ENCODE peak calls at places on chromosomes 11 and 22, in six cellular contexts. One of them, this sample, is unnamed.

GRCh38 chr22:47187558-47187957 is 425.1 kb downstream of the TBC1D22A start:
- DNase-seq in neural progenitor cell: no peak
- DNase-seq in spleen: peak
- DNase-seq in kidney: no peak
- DNase-seq in testis: no peak
- DNase-seq in fibroblast of lung: no peak
- DNase-seq in this sample: no peak

GRCh38 chr11:79173615-79174014 is 267.2 kb downstream of the TENM4 start:
- DNase-seq in neural progenitor cell: no peak
- DNase-seq in spleen: no peak
- DNase-seq in kidney: no peak
- DNase-seq in testis: peak
- DNase-seq in fibroblast of lung: peak
- DNase-seq in this sample: no peak

GRCh38 chr11:75174781-75175370 is 24.0 kb downstream of the SLCO2B1 start:
- DNase-seq in neural progenitor cell: no peak
- DNase-seq in spleen: no peak
- DNase-seq in kidney: peak
- DNase-seq in testis: peak
- DNase-seq in fibroblast of lung: peak
- DNase-seq in this sample: no peak

GRCh38 chr11:68832476-68833176 is 9.1 kb downstream of the CPT1A start:
- DNase-seq in neural progenitor cell: no peak
- DNase-seq in spleen: no peak
- DNase-seq in kidney: no peak
- DNase-seq in testis: peak
- DNase-seq in fibroblast of lung: no peak
- DNase-seq in this sample: no peak

GRCh38 chr11:128735935-128736610 is 42.2 kb downstream of the FLI1 start:
- DNase-seq in neural progenitor cell: no peak
- DNase-seq in spleen: no peak
- DNase-seq in kidney: no peak
- DNase-seq in testis: no peak
- DNase-seq in fibroblast of lung: no peak
- DNase-seq in this sample: no peak

GRCh38 chr11:72576196-72576595 is 98.0 kb downstream of the PDE2A start:
- DNase-seq in neural progenitor cell: no peak
- DNase-seq in spleen: no peak
- DNase-seq in kidney: no peak
- DNase-seq in testis: no peak
- DNase-seq in fibroblast of lung: no peak
- DNase-seq in this sample: no peak

GRCh38 chr11:72507050-72507449 is 72.7 kb upstream of the CLPB start:
- DNase-seq in neural progenitor cell: no peak
- DNase-seq in spleen: no peak
- DNase-seq in kidney: no peak
- DNase-seq in testis: no peak
- DNase-seq in fibroblast of lung: no peak
- DNase-seq in this sample: no peak

GRCh38 chr11:64734786-64735761 is 8.9 kb downstream of the RASGRP2 start:
- DNase-seq in neural progenitor cell: peak
- DNase-seq in spleen: peak
- DNase-seq in kidney: peak
- DNase-seq in testis: no peak
- DNase-seq in fibroblast of lung: no peak
- DNase-seq in this sample: no peak

GRCh38 chr22:38461414-38462081 is 6.3 kb upstream of the KDELR3 start:
- DNase-seq in neural progenitor cell: peak
- DNase-seq in spleen: peak
- DNase-seq in kidney: peak
- DNase-seq in testis: peak
- DNase-seq in fibroblast of lung: peak
- DNase-seq in this sample: peak

GRCh38 chr22:46017166-46017565 is 40.2 kb upstream of the WNT7B start:
- DNase-seq in neural progenitor cell: no peak
- DNase-seq in spleen: no peak
- DNase-seq in kidney: no peak
- DNase-seq in testis: no peak
- DNase-seq in fibroblast of lung: peak
- DNase-seq in this sample: no peak

GRCh38 chr11:12179019-12179418 is 68.6 kb downstream of the MICAL2 start:
- DNase-seq in neural progenitor cell: no peak
- DNase-seq in spleen: no peak
- DNase-seq in kidney: no peak
- DNase-seq in testis: no peak
- DNase-seq in fibroblast of lung: no peak
- DNase-seq in this sample: peak

GRCh38 chr11:83694191-83694905 is 408.2 kb upstream of the CCDC90B start:
- DNase-seq in neural progenitor cell: no peak
- DNase-seq in spleen: no peak
- DNase-seq in kidney: no peak
- DNase-seq in testis: no peak
- DNase-seq in fibroblast of lung: no peak
- DNase-seq in this sample: no peak

GRCh38 chr11:102843474-102843873 is at the start of gene MMP3:
- DNase-seq in neural progenitor cell: no peak
- DNase-seq in spleen: no peak
- DNase-seq in kidney: no peak
- DNase-seq in testis: no peak
- DNase-seq in fibroblast of lung: peak
- DNase-seq in this sample: no peak

GRCh38 chr11:73217131-73217809 is 811 bp upstream of the P2RY2 start:
- DNase-seq in neural progenitor cell: peak
- DNase-seq in spleen: peak
- DNase-seq in kidney: no peak
- DNase-seq in testis: peak
- DNase-seq in fibroblast of lung: no peak
- DNase-seq in this sample: peak

GRCh38 chr11:77416357-77416756 is 57.5 kb downstream of the PAK1 start:
- DNase-seq in neural progenitor cell: no peak
- DNase-seq in spleen: no peak
- DNase-seq in kidney: no peak
- DNase-seq in testis: no peak
- DNase-seq in fibroblast of lung: no peak
- DNase-seq in this sample: no peak

GRCh38 chr22:31349960-31350359 is 3.8 kb upstream of the PATZ1 start:
- DNase-seq in neural progenitor cell: no peak
- DNase-seq in spleen: no peak
- DNase-seq in kidney: no peak
- DNase-seq in testis: no peak
- DNase-seq in fibroblast of lung: no peak
- DNase-seq in this sample: no peak

GRCh38 chr11:5476184-5476819 is 12.2 kb upstream of the OR52D1 start:
- DNase-seq in neural progenitor cell: peak
- DNase-seq in spleen: no peak
- DNase-seq in kidney: no peak
- DNase-seq in testis: peak
- DNase-seq in fibroblast of lung: peak
- DNase-seq in this sample: peak

GRCh38 chr22:47172771-47173534 is 410.5 kb downstream of the TBC1D22A start:
- DNase-seq in neural progenitor cell: no peak
- DNase-seq in spleen: peak
- DNase-seq in kidney: peak
- DNase-seq in testis: no peak
- DNase-seq in fibroblast of lung: no peak
- DNase-seq in this sample: peak

GRCh38 chr11:128472128-128473110 is 114.9 kb downstream of the ETS1 start:
- DNase-seq in neural progenitor cell: no peak
- DNase-seq in spleen: no peak
- DNase-seq in kidney: no peak
- DNase-seq in testis: no peak
- DNase-seq in fibroblast of lung: peak
- DNase-seq in this sample: no peak

GRCh38 chr11:126510621-126511370 is 155.3 kb downstream of the ST3GAL4 start:
- DNase-seq in neural progenitor cell: peak
- DNase-seq in spleen: peak
- DNase-seq in kidney: no peak
- DNase-seq in testis: no peak
- DNase-seq in fibroblast of lung: no peak
- DNase-seq in this sample: no peak

GRCh38 chr22:19805821-19806212 is 45.2 kb downstream of the TBX1 start:
- DNase-seq in neural progenitor cell: no peak
- DNase-seq in spleen: peak
- DNase-seq in kidney: peak
- DNase-seq in testis: no peak
- DNase-seq in fibroblast of lung: no peak
- DNase-seq in this sample: peak

GRCh38 chr11:32043737-32044515 is 46.9 kb upstream of the RCN1 start:
- DNase-seq in neural progenitor cell: no peak
- DNase-seq in spleen: no peak
- DNase-seq in kidney: no peak
- DNase-seq in testis: no peak
- DNase-seq in fibroblast of lung: peak
- DNase-seq in this sample: no peak

GRCh38 chr11:27839226-27839913 is 139.1 kb upstream of the BDNF start:
- DNase-seq in neural progenitor cell: no peak
- DNase-seq in spleen: no peak
- DNase-seq in kidney: no peak
- DNase-seq in testis: no peak
- DNase-seq in fibroblast of lung: peak
- DNase-seq in this sample: no peak

GRCh38 chr11:108025387-108026080 is 16.8 kb downstream of the CUL5 start:
- DNase-seq in neural progenitor cell: no peak
- DNase-seq in spleen: no peak
- DNase-seq in kidney: no peak
- DNase-seq in testis: no peak
- DNase-seq in fibroblast of lung: no peak
- DNase-seq in this sample: peak

GRCh38 chr22:24437820-24438328 is 10.5 kb downstream of the ADORA2A start:
- DNase-seq in neural progenitor cell: no peak
- DNase-seq in spleen: peak
- DNase-seq in kidney: peak
- DNase-seq in testis: no peak
- DNase-seq in fibroblast of lung: no peak
- DNase-seq in this sample: no peak
- TF ChIP-seq CTCF in neural progenitor cell: peak
- TF ChIP-seq CTCF in spleen: no peak
- TF ChIP-seq CTCF in kidney: no peak
- TF ChIP-seq CTCF in testis: no peak
- TF ChIP-seq CTCF in fibroblast of lung: no peak
- TF ChIP-seq CTCF in this sample: no peak

DNA sequence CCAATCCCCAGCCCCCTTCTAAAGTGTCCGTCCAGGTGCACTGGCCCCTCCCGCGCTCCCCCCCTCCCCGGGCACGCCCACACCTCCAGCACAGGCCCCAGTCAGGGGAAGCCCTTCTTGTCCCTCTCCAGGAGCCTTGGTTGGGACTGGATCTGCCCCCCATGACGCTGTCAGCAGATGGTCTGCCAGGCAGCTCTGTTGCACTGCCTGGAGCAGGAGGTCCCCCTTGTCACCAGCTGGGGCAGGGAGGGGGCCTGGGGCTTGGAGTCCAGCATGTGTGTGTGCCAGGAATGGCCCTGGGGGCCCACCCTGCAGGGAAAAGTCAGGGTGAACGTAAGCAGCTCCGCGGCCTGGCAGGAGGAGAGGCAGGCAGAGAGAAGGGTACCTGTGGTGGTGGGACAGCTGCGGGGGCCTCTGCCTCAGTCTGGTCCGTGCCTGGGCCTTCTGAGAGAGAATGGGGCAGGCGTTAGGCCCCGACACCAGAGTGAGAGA is 1.6 kb downstream of the IRF7 start:
- DNase-seq in neural progenitor cell: no peak
- DNase-seq in spleen: peak
- DNase-seq in kidney: peak
- DNase-seq in testis: no peak
- DNase-seq in fibroblast of lung: no peak
- DNase-seq in this sample: no peak
- H3K4me3 ChIP-seq in neural progenitor cell: no peak
- H3K4me3 ChIP-seq in spleen: no peak
- H3K4me3 ChIP-seq in kidney: peak
- H3K4me3 ChIP-seq in testis: no peak
- H3K4me3 ChIP-seq in fibroblast of lung: no peak
- H3K4me3 ChIP-seq in this sample: no peak

GRCh38 chr22:22878211-22878570 is 9.4 kb upstream of the IGLL5 start:
- DNase-seq in neural progenitor cell: no peak
- DNase-seq in spleen: no peak
- DNase-seq in kidney: no peak
- DNase-seq in testis: no peak
- DNase-seq in fibroblast of lung: no peak
- DNase-seq in this sample: no peak

GRCh38 chr22:22879675-22880029 is 8.0 kb upstream of the IGLL5 start:
- DNase-seq in neural progenitor cell: no peak
- DNase-seq in spleen: no peak
- DNase-seq in kidney: peak
- DNase-seq in testis: no peak
- DNase-seq in fibroblast of lung: no peak
- DNase-seq in this sample: no peak

GRCh38 chr22:22880645-22881044 is 7.0 kb upstream of the IGLL5 start:
- DNase-seq in neural progenitor cell: no peak
- DNase-seq in spleen: no peak
- DNase-seq in kidney: peak
- DNase-seq in testis: no peak
- DNase-seq in fibroblast of lung: no peak
- DNase-seq in this sample: no peak

GRCh38 chr22:22877523-22878210 is 9.9 kb upstream of the IGLL5 start:
- DNase-seq in neural progenitor cell: peak
- DNase-seq in spleen: peak
- DNase-seq in kidney: peak
- DNase-seq in testis: peak
- DNase-seq in fibroblast of lung: peak
- DNase-seq in this sample: peak

DNA sequence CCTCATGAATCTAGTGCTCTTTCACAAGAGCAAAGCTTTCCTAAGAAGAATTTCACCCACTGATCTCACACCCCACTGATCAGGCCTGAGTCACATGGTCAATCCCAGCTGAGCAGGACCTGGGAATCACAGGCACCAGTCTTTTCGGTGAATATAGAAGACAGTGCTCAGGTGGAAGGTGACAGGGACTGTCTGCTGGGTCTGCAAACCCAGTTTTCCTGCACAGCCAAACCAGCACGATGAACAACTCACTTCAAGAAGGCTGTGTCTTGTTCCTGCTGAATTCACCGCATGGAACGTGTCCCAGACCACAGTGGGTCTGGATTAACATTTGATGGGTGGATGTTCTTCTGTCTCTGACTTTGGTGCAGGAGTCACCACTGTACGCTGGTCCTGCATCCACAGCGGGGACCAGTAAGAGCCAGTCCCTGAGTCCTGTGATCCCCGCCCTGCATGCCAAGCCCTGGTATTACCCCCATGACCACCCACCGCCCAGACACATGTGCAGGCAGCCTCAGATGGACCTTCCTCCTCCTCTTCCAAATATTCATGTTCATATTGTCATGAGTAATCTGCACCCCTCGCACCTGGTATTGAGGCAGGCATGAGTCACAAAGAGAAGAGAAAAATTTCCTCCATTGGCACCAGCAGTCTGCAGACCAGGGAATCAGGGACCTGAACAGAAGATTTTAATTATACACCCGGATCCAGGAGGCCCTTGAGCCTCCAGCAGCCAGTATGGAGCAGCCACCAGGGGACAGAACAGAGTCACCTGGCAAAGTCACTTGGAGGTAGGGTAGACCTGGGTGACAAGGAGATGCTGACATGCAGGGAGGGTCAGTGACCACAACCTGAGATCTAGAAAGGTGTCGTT is 8.6 kb upstream of the IGLL5 start:
- DNase-seq in neural progenitor cell: no peak
- DNase-seq in spleen: no peak
- DNase-seq in kidney: peak
- DNase-seq in testis: no peak
- DNase-seq in fibroblast of lung: no peak
- DNase-seq in this sample: no peak
- TF ChIP-seq CTCF in neural progenitor cell: peak
- TF ChIP-seq CTCF in spleen: no peak
- TF ChIP-seq CTCF in kidney: no peak
- TF ChIP-seq CTCF in testis: no peak
- TF ChIP-seq CTCF in fibroblast of lung: no peak
- TF ChIP-seq CTCF in this sample: no peak

GRCh38 chr11:114197799-114198500 is 98.2 kb upstream of the NNMT start:
- DNase-seq in neural progenitor cell: no peak
- DNase-seq in spleen: peak
- DNase-seq in kidney: peak
- DNase-seq in testis: peak
- DNase-seq in fibroblast of lung: peak
- DNase-seq in this sample: peak
- H3K4me3 ChIP-seq in neural progenitor cell: no peak
- H3K4me3 ChIP-seq in spleen: no peak
- H3K4me3 ChIP-seq in kidney: no peak
- H3K4me3 ChIP-seq in testis: no peak
- H3K4me3 ChIP-seq in fibroblast of lung: no peak
- H3K4me3 ChIP-seq in this sample: no peak

This sample was measured in thyroid gland.